ENCODE peak calls at places on chromosome 9, in five cellular contexts. One of them, this sample, is unnamed.

GRCh38 chr9:98401140-98402025 is 145.9 kb upstream of the TBC1D2 start:
- DNase-seq in left ventricle myocardium inferior: no peak
- DNase-seq in lower lobe of right lung: no peak
- DNase-seq in neural progenitor cell: no peak
- DNase-seq in astrocyte of the spinal cord: no peak
- DNase-seq in this sample: no peak

GRCh38 chr9:86577420-86578333 is 223.5 kb upstream of the TUT7 start:
- DNase-seq in left ventricle myocardium inferior: no peak
- DNase-seq in lower lobe of right lung: no peak
- DNase-seq in neural progenitor cell: peak; percentile 27
- DNase-seq in astrocyte of the spinal cord: no peak
- DNase-seq in this sample: no peak

GRCh38 chr9:107944387-107944786 is 454.8 kb upstream of the KLF4 start:
- DNase-seq in left ventricle myocardium inferior: no peak
- DNase-seq in lower lobe of right lung: no peak
- DNase-seq in neural progenitor cell: no peak
- DNase-seq in astrocyte of the spinal cord: no peak
- DNase-seq in this sample: no peak

GRCh38 chr9:111074395-111074794 is 36.1 kb upstream of the LPAR1 start:
- DNase-seq in left ventricle myocardium inferior: no peak
- DNase-seq in lower lobe of right lung: no peak
- DNase-seq in neural progenitor cell: no peak
- DNase-seq in astrocyte of the spinal cord: no peak
- DNase-seq in this sample: no peak

GRCh38 chr9:112752334-112753110 is 2.0 kb downstream of the SNX30 start:
- DNase-seq in left ventricle myocardium inferior: no peak
- DNase-seq in lower lobe of right lung: no peak
- DNase-seq in neural progenitor cell: no peak
- DNase-seq in astrocyte of the spinal cord: no peak
- DNase-seq in this sample: no peak

GRCh38 chr9:125203259-125203658 is 2.9 kb downstream of the RABEPK start:
- DNase-seq in left ventricle myocardium inferior: no peak
- DNase-seq in lower lobe of right lung: no peak
- DNase-seq in neural progenitor cell: no peak
- DNase-seq in astrocyte of the spinal cord: no peak
- DNase-seq in this sample: no peak

GRCh38 chr9:33289501-33289900 is 815 bp upstream of the NFX1 start:
- DNase-seq in left ventricle myocardium inferior: no peak
- DNase-seq in lower lobe of right lung: peak; percentile 48
- DNase-seq in neural progenitor cell: peak; percentile 7
- DNase-seq in astrocyte of the spinal cord: peak; percentile 9
- DNase-seq in this sample: no peak

GRCh38 chr9:69180670-69181069 is 6.6 kb downstream of the TJP2 start:
- DNase-seq in left ventricle myocardium inferior: no peak
- DNase-seq in lower lobe of right lung: no peak
- DNase-seq in neural progenitor cell: no peak
- DNase-seq in astrocyte of the spinal cord: peak; percentile 96
- DNase-seq in this sample: peak; percentile 98

GRCh38 chr9:86639899-86640379 is 285.7 kb upstream of the TUT7 start:
- DNase-seq in left ventricle myocardium inferior: no peak
- DNase-seq in lower lobe of right lung: peak; percentile 50
- DNase-seq in neural progenitor cell: no peak
- DNase-seq in astrocyte of the spinal cord: no peak
- DNase-seq in this sample: no peak

GRCh38 chr9:18297532-18297872 is 176.5 kb upstream of the ADAMTSL1 start:
- DNase-seq in left ventricle myocardium inferior: no peak
- DNase-seq in lower lobe of right lung: no peak
- DNase-seq in neural progenitor cell: peak; percentile 58
- DNase-seq in astrocyte of the spinal cord: no peak
- DNase-seq in this sample: no peak
- TF ChIP-seq CTCF in left ventricle myocardium inferior: no peak
- TF ChIP-seq CTCF in lower lobe of right lung: no peak
- TF ChIP-seq CTCF in neural progenitor cell: peak; percentile 54
- TF ChIP-seq CTCF in astrocyte of the spinal cord: peak; percentile 32
- TF ChIP-seq CTCF in this sample: peak; percentile 33

DNA sequence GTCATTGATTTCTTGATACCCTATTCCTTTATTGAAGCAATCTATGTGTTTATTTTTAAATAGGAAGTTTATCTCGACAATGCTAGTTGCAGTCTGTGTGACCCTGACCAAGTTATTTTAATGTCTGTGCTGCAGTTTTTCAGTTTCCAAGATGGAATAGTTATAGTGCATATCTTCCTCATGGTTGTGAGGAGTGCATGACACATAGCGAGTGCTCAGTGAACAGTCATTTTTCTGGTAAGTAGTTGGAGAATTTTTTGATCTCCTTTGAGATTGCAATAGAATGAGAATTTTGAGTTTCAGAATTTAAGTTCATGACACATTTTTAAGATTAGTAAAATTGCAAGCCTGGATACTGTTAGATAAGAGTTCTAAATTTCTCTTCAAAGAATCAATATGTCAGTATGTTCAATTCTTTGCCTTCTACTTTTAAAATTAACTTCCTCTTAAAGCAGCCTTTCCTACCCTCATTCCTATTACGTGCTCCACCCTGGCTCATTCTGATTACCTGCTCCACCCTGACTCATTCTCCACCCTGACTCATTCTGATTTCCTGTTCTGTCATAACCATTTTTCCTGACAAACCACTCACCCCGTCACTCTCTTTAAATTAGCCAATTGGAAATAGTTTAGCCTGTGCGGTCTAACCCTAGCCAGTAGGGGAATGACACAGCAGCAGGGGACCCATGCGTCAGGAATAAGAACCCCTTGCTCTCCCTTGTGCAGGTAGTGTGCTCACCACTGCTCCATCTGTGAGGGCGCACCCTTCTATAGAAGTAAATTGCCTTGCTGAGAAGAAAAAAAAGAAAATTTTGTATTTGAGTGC is 30.7 kb downstream of the SPIN1 start:
- DNase-seq in left ventricle myocardium inferior: no peak
- DNase-seq in lower lobe of right lung: no peak
- DNase-seq in neural progenitor cell: no peak
- DNase-seq in astrocyte of the spinal cord: peak; percentile 38
- DNase-seq in this sample: peak; percentile 76
- TF ChIP-seq CTCF in left ventricle myocardium inferior: no peak
- TF ChIP-seq CTCF in lower lobe of right lung: no peak
- TF ChIP-seq CTCF in neural progenitor cell: no peak
- TF ChIP-seq CTCF in astrocyte of the spinal cord: no peak
- TF ChIP-seq CTCF in this sample: no peak

GRCh38 chr9:35560625-35561337 is 44.3 kb upstream of the TESK1 start:
- DNase-seq in left ventricle myocardium inferior: no peak
- DNase-seq in lower lobe of right lung: no peak
- DNase-seq in neural progenitor cell: no peak
- DNase-seq in astrocyte of the spinal cord: no peak
- DNase-seq in this sample: no peak

GRCh38 chr9:35559792-35560530 is 45.1 kb upstream of the TESK1 start:
- DNase-seq in left ventricle myocardium inferior: no peak
- DNase-seq in lower lobe of right lung: no peak
- DNase-seq in neural progenitor cell: no peak
- DNase-seq in astrocyte of the spinal cord: no peak
- DNase-seq in this sample: no peak

GRCh38 chr9:35563791-35564197 is 41.3 kb upstream of the TESK1 start:
- DNase-seq in left ventricle myocardium inferior: peak; percentile 53
- DNase-seq in lower lobe of right lung: no peak
- DNase-seq in neural progenitor cell: peak; percentile 68
- DNase-seq in astrocyte of the spinal cord: peak; percentile 22
- DNase-seq in this sample: no peak

GRCh38 chr9:35562895-35563746 is 41.9 kb upstream of the TESK1 start:
- DNase-seq in left ventricle myocardium inferior: no peak
- DNase-seq in lower lobe of right lung: no peak
- DNase-seq in neural progenitor cell: no peak
- DNase-seq in astrocyte of the spinal cord: no peak
- DNase-seq in this sample: no peak

GRCh38 chr9:35561468-35562261 is 43.4 kb upstream of the TESK1 start:
- DNase-seq in left ventricle myocardium inferior: no peak
- DNase-seq in lower lobe of right lung: no peak
- DNase-seq in neural progenitor cell: no peak
- DNase-seq in astrocyte of the spinal cord: no peak
- DNase-seq in this sample: no peak
- TF ChIP-seq CTCF in left ventricle myocardium inferior: no peak
- TF ChIP-seq CTCF in lower lobe of right lung: no peak
- TF ChIP-seq CTCF in neural progenitor cell: no peak
- TF ChIP-seq CTCF in astrocyte of the spinal cord: no peak
- TF ChIP-seq CTCF in this sample: no peak

GRCh38 chr9:2158111-2158610 is 143.0 kb downstream of the SMARCA2 start:
- DNase-seq in left ventricle myocardium inferior: peak; percentile 38
- DNase-seq in lower lobe of right lung: peak; percentile 65
- DNase-seq in neural progenitor cell: peak; percentile 39
- DNase-seq in astrocyte of the spinal cord: peak; percentile 73
- DNase-seq in this sample: peak; percentile 76
- TF ChIP-seq CTCF in left ventricle myocardium inferior: peak; percentile 26
- TF ChIP-seq CTCF in lower lobe of right lung: no peak
- TF ChIP-seq CTCF in neural progenitor cell: peak; percentile 5
- TF ChIP-seq CTCF in astrocyte of the spinal cord: no peak
- TF ChIP-seq CTCF in this sample: peak; percentile 7

GRCh38 chr9:6194934-6195333 is 20.7 kb upstream of the IL33 start:
- DNase-seq in left ventricle myocardium inferior: no peak
- DNase-seq in lower lobe of right lung: no peak
- DNase-seq in neural progenitor cell: no peak
- DNase-seq in astrocyte of the spinal cord: no peak
- DNase-seq in this sample: no peak

GRCh38 chr9:6195714-6196360 is 19.8 kb upstream of the IL33 start:
- DNase-seq in left ventricle myocardium inferior: no peak
- DNase-seq in lower lobe of right lung: no peak
- DNase-seq in neural progenitor cell: no peak
- DNase-seq in astrocyte of the spinal cord: no peak
- DNase-seq in this sample: peak; percentile 51

GRCh38 chr9:6198251-6198650 is 17.4 kb upstream of the IL33 start:
- DNase-seq in left ventricle myocardium inferior: no peak
- DNase-seq in lower lobe of right lung: no peak
- DNase-seq in neural progenitor cell: no peak
- DNase-seq in astrocyte of the spinal cord: no peak
- DNase-seq in this sample: no peak

GRCh38 chr9:6199596-6199995 is 16.0 kb upstream of the IL33 start:
- DNase-seq in left ventricle myocardium inferior: no peak
- DNase-seq in lower lobe of right lung: no peak
- DNase-seq in neural progenitor cell: no peak
- DNase-seq in astrocyte of the spinal cord: no peak
- DNase-seq in this sample: no peak

DNA sequence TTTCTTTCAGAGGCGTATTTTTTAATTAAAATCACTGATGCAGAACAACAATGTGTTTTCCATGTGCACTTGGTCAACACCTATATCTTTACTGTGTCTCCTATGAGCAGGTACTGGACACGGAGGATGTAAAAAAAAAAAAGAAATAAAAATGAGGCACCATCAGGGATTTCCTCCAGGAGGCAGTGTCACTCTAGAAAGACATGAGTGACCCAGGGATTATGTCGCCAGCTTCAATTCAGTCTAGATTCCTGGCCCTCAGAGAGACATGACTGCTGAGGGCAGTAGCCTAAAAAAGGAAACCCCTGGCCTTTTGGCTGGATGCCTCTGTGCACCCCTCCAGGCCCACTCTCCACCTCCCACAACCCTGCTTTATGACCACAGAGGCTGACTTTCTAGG is 18.3 kb upstream of the IL33 start:
- DNase-seq in left ventricle myocardium inferior: no peak
- DNase-seq in lower lobe of right lung: no peak
- DNase-seq in neural progenitor cell: peak; percentile 63
- DNase-seq in astrocyte of the spinal cord: no peak
- DNase-seq in this sample: peak; percentile 24
- TF ChIP-seq CTCF in left ventricle myocardium inferior: peak; percentile 64
- TF ChIP-seq CTCF in lower lobe of right lung: peak; percentile 50
- TF ChIP-seq CTCF in neural progenitor cell: peak; percentile 61
- TF ChIP-seq CTCF in astrocyte of the spinal cord: peak; percentile 23
- TF ChIP-seq CTCF in this sample: peak; percentile 54

DNA sequence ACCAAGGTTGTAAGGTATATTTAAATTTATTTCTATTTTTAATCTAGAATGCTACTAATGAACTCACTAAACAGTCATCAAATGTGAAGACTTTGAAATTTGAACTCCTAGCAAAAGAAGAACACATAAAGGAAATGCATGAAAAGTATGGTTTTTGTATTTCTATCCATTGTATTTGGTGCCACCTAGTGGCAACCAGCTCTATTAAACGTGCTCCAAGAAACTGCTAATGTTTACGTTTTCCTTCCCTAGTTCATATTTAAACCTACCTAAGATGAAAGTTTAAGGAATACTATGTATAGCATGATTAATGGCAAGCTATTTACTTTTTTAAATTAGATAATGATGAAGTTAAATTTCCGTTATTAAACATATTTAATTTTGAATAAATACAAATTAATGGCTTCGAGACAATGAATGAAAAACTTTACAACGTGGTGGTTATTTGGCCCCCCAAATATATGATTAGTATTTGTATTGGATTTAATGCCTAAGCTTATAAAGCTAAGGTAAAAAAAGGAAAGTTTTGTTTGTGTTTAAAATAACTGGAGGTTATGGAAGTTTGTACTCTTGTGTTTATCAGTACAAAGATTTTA is 115.9 kb upstream of the SH3GL2 start:
- DNase-seq in left ventricle myocardium inferior: no peak
- DNase-seq in lower lobe of right lung: no peak
- DNase-seq in neural progenitor cell: peak; percentile 68
- DNase-seq in astrocyte of the spinal cord: peak; percentile 76
- DNase-seq in this sample: peak; percentile 27
- TF ChIP-seq CTCF in left ventricle myocardium inferior: peak; percentile 81
- TF ChIP-seq CTCF in lower lobe of right lung: peak; percentile 76
- TF ChIP-seq CTCF in neural progenitor cell: peak; percentile 94
- TF ChIP-seq CTCF in astrocyte of the spinal cord: peak; percentile 55
- TF ChIP-seq CTCF in this sample: peak; percentile 65

DNA sequence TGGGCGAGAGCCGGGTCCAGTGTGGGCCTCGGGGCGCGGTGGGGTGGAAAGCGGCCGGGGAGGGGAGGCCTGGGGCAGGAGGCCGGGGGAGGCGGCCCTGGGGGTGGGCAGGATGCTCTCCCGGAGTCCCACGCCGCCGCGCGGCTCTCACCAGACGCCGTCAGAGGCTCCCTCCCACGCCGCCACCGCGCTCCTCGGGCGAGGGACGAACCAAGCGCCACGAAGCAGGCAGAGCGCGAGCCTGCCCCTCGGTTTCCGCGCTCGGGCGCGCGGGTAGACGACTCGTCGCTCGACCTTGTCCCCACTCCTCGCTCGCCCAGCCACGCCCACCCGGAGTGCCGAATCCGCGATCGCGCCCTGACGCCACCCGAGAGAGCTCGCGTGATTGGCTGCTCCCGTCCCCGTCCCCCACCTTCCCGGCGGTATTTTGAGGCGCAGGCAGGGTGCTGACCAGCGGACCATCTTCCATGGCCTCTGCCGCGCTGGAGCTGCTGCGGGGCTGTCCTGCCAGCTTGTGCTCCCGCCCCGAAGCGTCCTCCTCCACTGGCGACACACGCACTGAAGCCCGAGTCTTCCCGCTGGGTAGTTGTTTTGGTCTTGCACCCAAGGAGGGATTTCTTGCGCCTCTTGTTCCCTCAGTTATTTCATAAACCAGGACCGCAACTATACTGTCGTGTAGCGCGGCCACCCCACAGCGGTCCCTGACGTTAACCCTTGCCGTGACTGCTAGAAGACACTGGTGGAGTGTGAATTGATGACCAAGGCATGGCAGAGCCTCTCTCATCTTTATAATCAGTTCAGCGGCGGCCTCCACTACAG is at the start of gene GNE:
- DNase-seq in left ventricle myocardium inferior: peak; percentile 99
- DNase-seq in lower lobe of right lung: peak; percentile 99
- DNase-seq in neural progenitor cell: peak; percentile 97
- DNase-seq in astrocyte of the spinal cord: peak; percentile 96
- DNase-seq in this sample: peak; percentile 91
- TF ChIP-seq CTCF in left ventricle myocardium inferior: no peak
- TF ChIP-seq CTCF in lower lobe of right lung: no peak
- TF ChIP-seq CTCF in neural progenitor cell: no peak
- TF ChIP-seq CTCF in astrocyte of the spinal cord: no peak
- TF ChIP-seq CTCF in this sample: no peak

GRCh38 chr9:96686638-96687335 is 31.7 kb upstream of the PRXL2C start:
- DNase-seq in left ventricle myocardium inferior: peak; percentile 83
- DNase-seq in lower lobe of right lung: peak; percentile 90
- DNase-seq in neural progenitor cell: peak; percentile 71
- DNase-seq in astrocyte of the spinal cord: peak; percentile 78
- DNase-seq in this sample: peak; percentile 67
- TF ChIP-seq CTCF in left ventricle myocardium inferior: peak; percentile 74
- TF ChIP-seq CTCF in lower lobe of right lung: peak; percentile 57
- TF ChIP-seq CTCF in neural progenitor cell: peak; percentile 59
- TF ChIP-seq CTCF in astrocyte of the spinal cord: peak; percentile 76
- TF ChIP-seq CTCF in this sample: peak; percentile 27

This sample was measured in mammary epithelial cell.